ENCODE peak calls at places on chromosomes 4 and X, in nine cellular contexts. One of them, this sample, is unnamed.

GRCh38 chr4:168028568-168028967 is 63.8 kb upstream of the ANXA10 start:
- DNase-seq in GM20000: no peak
- DNase-seq in mesothelial cell of epicardium: no peak
- DNase-seq in neural crest cell: no peak
- DNase-seq in Panc1: no peak
- DNase-seq in keratinocyte: no peak
- DNase-seq in heart left ventricle: no peak
- DNase-seq in foreskin fibroblast: no peak
- DNase-seq in pancreas: peak
- DNase-seq in this sample: peak

GRCh38 chr4:98929341-98930267 is 671 bp upstream of the EIF4E start:
- DNase-seq in neural crest cell: no peak
- DNase-seq in heart left ventricle: peak
- DNase-seq in keratinocyte: peak
- DNase-seq in mesothelial cell of epicardium: no peak
- DNase-seq in Panc1: peak
- DNase-seq in pancreas: peak
- DNase-seq in GM20000: peak
- DNase-seq in foreskin fibroblast: peak
- DNase-seq in this sample: peak

GRCh38 chrX:40202456-40202855 is 104.7 kb upstream of the BCOR start:
- DNase-seq in heart left ventricle: no peak
- DNase-seq in foreskin fibroblast: no peak
- DNase-seq in GM20000: no peak
- DNase-seq in pancreas: no peak
- DNase-seq in keratinocyte: no peak
- DNase-seq in neural crest cell: no peak
- DNase-seq in Panc1: no peak
- DNase-seq in mesothelial cell of epicardium: no peak
- DNase-seq in this sample: no peak

GRCh38 chr4:138235419-138235952 is 6.7 kb downstream of the SLC7A11 start:
- DNase-seq in mesothelial cell of epicardium: no peak
- DNase-seq in pancreas: no peak
- DNase-seq in neural crest cell: no peak
- DNase-seq in GM20000: no peak
- DNase-seq in Panc1: no peak
- DNase-seq in heart left ventricle: no peak
- DNase-seq in keratinocyte: peak
- DNase-seq in foreskin fibroblast: peak
- DNase-seq in this sample: peak

GRCh38 chr4:1410491-1411325 is 4.5 kb upstream of the NKX1-1 start:
- DNase-seq in neural crest cell: peak
- DNase-seq in pancreas: peak
- DNase-seq in keratinocyte: no peak
- DNase-seq in foreskin fibroblast: peak
- DNase-seq in heart left ventricle: peak
- DNase-seq in mesothelial cell of epicardium: peak
- DNase-seq in GM20000: peak
- DNase-seq in Panc1: no peak
- DNase-seq in this sample: peak

GRCh38 chr4:53321151-53321987 is 44.5 kb downstream of the SCFD2 start:
- DNase-seq in keratinocyte: no peak
- DNase-seq in GM20000: no peak
- DNase-seq in mesothelial cell of epicardium: no peak
- DNase-seq in heart left ventricle: no peak
- DNase-seq in pancreas: no peak
- DNase-seq in foreskin fibroblast: peak
- DNase-seq in neural crest cell: no peak
- DNase-seq in Panc1: peak
- DNase-seq in this sample: peak

GRCh38 chrX:54509401-54509800 is 13.4 kb upstream of the FGD1 start:
- DNase-seq in foreskin fibroblast: peak
- DNase-seq in GM20000: no peak
- DNase-seq in heart left ventricle: no peak
- DNase-seq in mesothelial cell of epicardium: no peak
- DNase-seq in Panc1: no peak
- DNase-seq in neural crest cell: no peak
- DNase-seq in pancreas: no peak
- DNase-seq in keratinocyte: no peak
- DNase-seq in this sample: no peak

GRCh38 chr4:89469930-89470375 is 162.4 kb upstream of the GPRIN3 start:
- DNase-seq in foreskin fibroblast: peak
- DNase-seq in neural crest cell: no peak
- DNase-seq in pancreas: no peak
- DNase-seq in heart left ventricle: no peak
- DNase-seq in keratinocyte: peak
- DNase-seq in GM20000: peak
- DNase-seq in mesothelial cell of epicardium: no peak
- DNase-seq in Panc1: no peak
- DNase-seq in this sample: peak

GRCh38 chr4:11914406-11914805 is 485.7 kb upstream of the HS3ST1 start:
- DNase-seq in Panc1: no peak
- DNase-seq in neural crest cell: peak
- DNase-seq in GM20000: no peak
- DNase-seq in mesothelial cell of epicardium: no peak
- DNase-seq in heart left ventricle: no peak
- DNase-seq in keratinocyte: no peak
- DNase-seq in foreskin fibroblast: no peak
- DNase-seq in pancreas: no peak
- DNase-seq in this sample: peak

GRCh38 chrX:12824944-12825343 is 33.7 kb downstream of the PRPS2 start:
- DNase-seq in neural crest cell: no peak
- DNase-seq in pancreas: no peak
- DNase-seq in keratinocyte: no peak
- DNase-seq in heart left ventricle: no peak
- DNase-seq in mesothelial cell of epicardium: no peak
- DNase-seq in GM20000: no peak
- DNase-seq in foreskin fibroblast: no peak
- DNase-seq in Panc1: no peak
- DNase-seq in this sample: no peak

GRCh38 chrX:72526534-72527508 is 45.8 kb downstream of the HDAC8 start:
- DNase-seq in GM20000: no peak
- DNase-seq in Panc1: no peak
- DNase-seq in neural crest cell: no peak
- DNase-seq in heart left ventricle: no peak
- DNase-seq in pancreas: no peak
- DNase-seq in keratinocyte: no peak
- DNase-seq in foreskin fibroblast: no peak
- DNase-seq in mesothelial cell of epicardium: no peak
- DNase-seq in this sample: peak

DNA sequence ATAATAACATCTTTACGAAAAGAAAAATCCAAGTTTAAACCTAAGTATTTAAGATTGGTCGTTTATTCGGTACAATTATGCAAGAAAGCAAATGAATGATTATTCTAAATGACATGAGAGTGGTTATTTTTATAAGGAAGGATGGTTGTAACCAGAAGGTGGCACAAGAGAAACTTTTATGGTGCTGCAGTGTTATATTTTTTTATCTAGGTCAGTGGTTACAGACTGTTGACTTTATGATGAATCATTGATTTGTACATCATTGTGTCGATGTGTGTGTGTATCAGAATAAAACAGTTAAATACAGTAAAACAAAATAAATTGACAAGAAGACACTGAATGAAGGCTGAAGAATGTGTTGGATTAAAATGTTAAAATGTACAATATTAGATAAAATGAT is 9.8 kb downstream of the DCAF8L2 start:
- DNase-seq in GM20000: no peak
- DNase-seq in pancreas: no peak
- DNase-seq in foreskin fibroblast: no peak
- DNase-seq in neural crest cell: no peak
- DNase-seq in keratinocyte: no peak
- DNase-seq in mesothelial cell of epicardium: no peak
- DNase-seq in Panc1: no peak
- DNase-seq in heart left ventricle: no peak
- DNase-seq in this sample: peak
- TF ChIP-seq CTCF in GM20000: no peak
- TF ChIP-seq CTCF in pancreas: no peak
- TF ChIP-seq CTCF in foreskin fibroblast: no peak
- TF ChIP-seq CTCF in neural crest cell: no peak
- TF ChIP-seq CTCF in keratinocyte: no peak
- TF ChIP-seq CTCF in mesothelial cell of epicardium: no peak
- TF ChIP-seq CTCF in Panc1: peak
- TF ChIP-seq CTCF in heart left ventricle: no peak
- TF ChIP-seq CTCF in this sample: no peak

DNA sequence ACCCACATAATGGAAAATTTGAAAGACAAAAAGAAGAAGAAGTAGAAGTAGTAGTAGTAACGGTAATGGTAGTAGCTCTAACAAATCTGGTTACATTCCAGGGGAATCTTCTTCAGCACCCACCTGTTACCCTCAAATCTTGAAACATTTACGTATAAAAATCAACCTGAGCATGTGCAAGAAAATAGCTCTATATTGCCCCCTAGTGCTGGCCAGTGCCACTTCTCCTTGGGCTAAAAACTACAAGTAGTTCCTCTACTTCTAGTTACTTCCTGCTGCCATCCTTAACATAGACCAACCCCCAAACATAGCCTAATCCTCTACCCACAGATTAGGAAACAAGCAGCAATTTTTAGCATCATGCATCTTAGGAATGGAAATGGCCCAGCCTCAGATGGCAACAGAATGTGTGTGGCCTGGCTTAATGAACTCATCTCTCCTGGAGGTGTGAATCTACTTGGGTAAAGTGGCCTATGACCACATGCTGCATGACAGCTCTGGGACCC is 3.1 kb downstream of the PDGFC start:
- DNase-seq in pancreas: peak
- DNase-seq in GM20000: peak
- DNase-seq in keratinocyte: peak
- DNase-seq in foreskin fibroblast: peak
- DNase-seq in heart left ventricle: peak
- DNase-seq in neural crest cell: peak
- DNase-seq in mesothelial cell of epicardium: peak
- DNase-seq in Panc1: no peak
- DNase-seq in this sample: peak
- TF ChIP-seq CTCF in pancreas: peak
- TF ChIP-seq CTCF in GM20000: peak
- TF ChIP-seq CTCF in keratinocyte: peak
- TF ChIP-seq CTCF in foreskin fibroblast: peak
- TF ChIP-seq CTCF in heart left ventricle: peak
- TF ChIP-seq CTCF in neural crest cell: peak
- TF ChIP-seq CTCF in mesothelial cell of epicardium: peak
- TF ChIP-seq CTCF in Panc1: peak
- TF ChIP-seq CTCF in this sample: peak

GRCh38 chr4:77862478-77863216 is at the start of gene MRPL1:
- DNase-seq in mesothelial cell of epicardium: peak
- DNase-seq in Panc1: peak
- DNase-seq in foreskin fibroblast: peak
- DNase-seq in GM20000: peak
- DNase-seq in neural crest cell: peak
- DNase-seq in heart left ventricle: peak
- DNase-seq in pancreas: peak
- DNase-seq in keratinocyte: no peak
- DNase-seq in this sample: peak
- TF ChIP-seq CTCF in mesothelial cell of epicardium: no peak
- TF ChIP-seq CTCF in Panc1: no peak
- TF ChIP-seq CTCF in foreskin fibroblast: no peak
- TF ChIP-seq CTCF in GM20000: peak
- TF ChIP-seq CTCF in neural crest cell: peak
- TF ChIP-seq CTCF in heart left ventricle: no peak
- TF ChIP-seq CTCF in pancreas: no peak
- TF ChIP-seq CTCF in keratinocyte: peak
- TF ChIP-seq CTCF in this sample: no peak

DNA sequence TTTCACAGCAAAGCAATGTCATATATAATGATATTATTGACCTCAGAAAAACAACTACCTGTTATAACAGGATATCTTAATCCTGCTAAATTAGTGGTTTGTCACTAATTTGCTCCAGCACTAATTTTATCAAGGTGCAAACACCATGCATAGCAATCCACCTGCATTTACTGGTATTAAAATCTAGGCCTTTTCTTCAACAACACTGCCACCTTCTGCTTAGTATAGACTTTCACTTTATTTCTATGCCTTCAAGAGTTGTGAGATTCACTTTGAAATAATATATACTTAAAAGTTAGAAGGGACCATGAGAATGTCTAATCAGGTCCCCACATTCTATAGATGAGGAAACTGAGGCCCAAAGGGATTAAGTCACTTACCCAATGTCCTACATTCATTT is 82.1 kb upstream of the IQCM start:
- DNase-seq in GM20000: peak
- DNase-seq in heart left ventricle: no peak
- DNase-seq in foreskin fibroblast: peak
- DNase-seq in mesothelial cell of epicardium: no peak
- DNase-seq in keratinocyte: no peak
- DNase-seq in pancreas: no peak
- DNase-seq in Panc1: no peak
- DNase-seq in neural crest cell: no peak
- DNase-seq in this sample: peak
- TF ChIP-seq CTCF in GM20000: no peak
- TF ChIP-seq CTCF in heart left ventricle: peak
- TF ChIP-seq CTCF in foreskin fibroblast: no peak
- TF ChIP-seq CTCF in mesothelial cell of epicardium: peak
- TF ChIP-seq CTCF in keratinocyte: no peak
- TF ChIP-seq CTCF in pancreas: peak
- TF ChIP-seq CTCF in Panc1: peak
- TF ChIP-seq CTCF in neural crest cell: peak
- TF ChIP-seq CTCF in this sample: peak

DNA sequence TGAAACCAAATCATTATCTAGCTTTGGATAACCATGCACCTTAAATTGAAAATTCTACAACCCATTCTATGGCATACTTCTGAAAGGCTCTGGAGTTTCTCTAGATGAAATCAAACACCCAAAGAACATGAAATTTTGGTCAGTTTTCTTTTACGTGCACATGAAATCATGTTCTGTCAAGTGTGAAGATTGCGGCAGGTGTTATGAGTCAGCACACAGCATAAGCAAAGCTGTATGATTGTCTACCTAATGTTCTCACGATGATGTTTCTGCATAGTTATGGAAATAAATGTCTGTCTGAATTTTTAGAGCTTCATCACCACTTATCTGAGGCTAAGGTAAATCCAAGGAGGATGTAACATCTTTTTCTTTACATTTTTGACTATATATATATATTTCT is 495.3 kb downstream of the IL1RAPL1 start:
- DNase-seq in mesothelial cell of epicardium: no peak
- DNase-seq in neural crest cell: no peak
- DNase-seq in foreskin fibroblast: no peak
- DNase-seq in Panc1: no peak
- DNase-seq in keratinocyte: no peak
- DNase-seq in pancreas: no peak
- DNase-seq in GM20000: no peak
- DNase-seq in heart left ventricle: no peak
- DNase-seq in this sample: no peak
- TF ChIP-seq CTCF in mesothelial cell of epicardium: no peak
- TF ChIP-seq CTCF in neural crest cell: no peak
- TF ChIP-seq CTCF in foreskin fibroblast: no peak
- TF ChIP-seq CTCF in Panc1: no peak
- TF ChIP-seq CTCF in keratinocyte: no peak
- TF ChIP-seq CTCF in pancreas: no peak
- TF ChIP-seq CTCF in GM20000: no peak
- TF ChIP-seq CTCF in heart left ventricle: no peak
- TF ChIP-seq CTCF in this sample: no peak

DNA sequence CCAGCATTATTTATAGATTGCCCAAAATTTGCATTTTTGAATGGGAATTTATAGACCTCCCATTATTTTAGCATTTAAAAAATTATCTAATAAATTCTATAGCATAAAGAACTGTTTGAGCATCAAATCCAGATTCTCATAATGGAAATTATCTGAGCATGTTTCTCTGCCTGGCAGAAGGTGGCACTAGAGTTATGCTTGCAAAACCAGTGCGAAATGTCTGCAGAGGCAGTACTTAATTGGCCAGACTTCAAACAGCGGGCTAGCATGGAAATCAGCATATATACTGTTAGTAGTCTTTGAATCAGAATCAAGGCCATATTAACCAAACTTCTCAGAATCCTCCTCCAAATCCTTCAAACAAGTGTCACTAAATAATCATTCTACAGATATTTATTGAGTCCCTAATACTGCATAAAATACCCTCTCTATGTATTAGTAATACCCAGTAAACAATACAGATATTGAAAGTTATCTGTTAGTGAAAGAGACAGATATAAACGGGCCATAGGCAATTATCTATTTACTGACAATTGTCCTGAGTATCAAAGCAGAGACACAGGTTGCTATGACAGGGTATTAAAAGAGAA is 78.7 kb upstream of the DCLK2 start:
- DNase-seq in keratinocyte: no peak
- DNase-seq in neural crest cell: peak
- DNase-seq in Panc1: no peak
- DNase-seq in GM20000: peak
- DNase-seq in pancreas: peak
- DNase-seq in heart left ventricle: peak
- DNase-seq in mesothelial cell of epicardium: no peak
- DNase-seq in foreskin fibroblast: peak
- DNase-seq in this sample: peak
- TF ChIP-seq CTCF in keratinocyte: peak
- TF ChIP-seq CTCF in neural crest cell: peak
- TF ChIP-seq CTCF in Panc1: peak
- TF ChIP-seq CTCF in GM20000: peak
- TF ChIP-seq CTCF in pancreas: no peak
- TF ChIP-seq CTCF in heart left ventricle: peak
- TF ChIP-seq CTCF in mesothelial cell of epicardium: peak
- TF ChIP-seq CTCF in foreskin fibroblast: peak
- TF ChIP-seq CTCF in this sample: peak